ENCODE peak calls at places on chromosomes 7 and 10, in four cellular contexts. D is cardiac fibroblast, V is heart left ventricle, J is fibroblast of mammary gland. N is an unnamed sample.

GRCh38 chr7:139232893-139233292 is 1.9 kb downstream of the UBN2 start:
- DNase-seq in D (peak; percentile 75), V (no peak), J (peak; percentile 68), N (peak; percentile 20)

GRCh38 chr10:78851652-78852051 is 217.1 kb upstream of the ZMIZ1 start:
- DNase-seq in D (no peak), V (no peak), J (peak; percentile 7), N (no peak)

GRCh38 chr10:129881641-129882040 is 82.4 kb downstream of the EBF3 start:
- DNase-seq in D (no peak), V (no peak), J (no peak), N (no peak)

GRCh38 chr10:13789448-13789829 is 202.7 kb downstream of the PRPF18 start:
- DNase-seq in D (no peak), V (no peak), J (no peak), N (no peak)

GRCh38 chr7:34165466-34165865 is 260.1 kb downstream of the BMPER start:
- DNase-seq in D (no peak), V (no peak), J (peak; percentile 57), N (no peak)

GRCh38 chr7:158161194-158161593 is 426.4 kb downstream of the PTPRN2 start:
- DNase-seq in D (no peak), V (no peak), J (no peak), N (no peak)

GRCh38 chr10:134743-135600 is at the start of gene ZMYND11:
- DNase-seq in D (peak; percentile 45), V (peak; percentile 85), J (peak; percentile 41), N (peak; percentile 55)

GRCh38 chr7:139909379-139910050 is 80.5 kb downstream of the TBXAS1 start:
- DNase-seq in D (peak; percentile 63), V (no peak), J (peak; percentile 85), N (peak; percentile 75)

GRCh38 chr10:118875087-118875486 is 120.3 kb upstream of the CACUL1 start:
- DNase-seq in D (no peak), V (no peak), J (no peak), N (no peak)
- TF ChIP-seq CTCF in D (no peak), V (no peak), J (no peak), N (no peak)

GRCh38 chr10:124705021-124705740 is 39.0 kb downstream of the FAM53B start:
- DNase-seq in D (no peak), V (no peak), J (no peak), N (no peak)
- H3K4me3 ChIP-seq in D (no peak overlapping the region), V (no peak overlapping the region), J (no peak overlapping the region), N (no peak overlapping the region)

DNA sequence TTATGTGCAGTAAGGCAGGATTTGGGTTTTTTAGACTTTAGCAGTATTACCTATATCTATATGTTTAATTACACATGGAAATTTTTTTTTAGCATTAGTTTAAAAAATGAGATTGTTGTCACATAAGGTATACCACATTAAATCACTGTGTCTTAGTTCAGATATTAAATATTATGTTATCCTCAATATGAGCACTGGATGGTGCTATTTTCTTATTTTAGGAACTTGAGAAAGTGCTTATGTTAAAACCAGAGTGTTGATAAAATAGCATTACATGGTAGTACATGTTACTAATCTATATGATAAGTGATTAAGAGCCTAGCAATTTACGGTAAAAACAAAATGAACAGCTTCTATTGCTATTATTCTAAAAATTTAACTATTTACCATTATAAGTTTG is 28.8 kb downstream of the MIOS start:
- DNase-seq in D (peak; percentile 53), V (no peak), J (peak; percentile 26), N (peak; percentile 56)
- TF ChIP-seq CTCF in D (no peak), V (peak; percentile 26), J (no peak), N (peak; percentile 26)

GRCh38 chr10:21164687-21165086 is 267.6 kb upstream of the NEBL start:
- DNase-seq in D (no peak), V (no peak), J (no peak), N (no peak)

GRCh38 chr10:21167288-21168010 is 270.3 kb upstream of the NEBL start:
- DNase-seq in D (no peak), V (no peak), J (no peak), N (no peak)

GRCh38 chr10:21169271-21169670 is 272.2 kb upstream of the NEBL start:
- DNase-seq in D (peak; percentile 10), V (no peak), J (peak; percentile 38), N (no peak)

GRCh38 chr10:21165489-21165888 is 268.4 kb upstream of the NEBL start:
- DNase-seq in D (no peak), V (no peak), J (no peak), N (no peak)

DNA sequence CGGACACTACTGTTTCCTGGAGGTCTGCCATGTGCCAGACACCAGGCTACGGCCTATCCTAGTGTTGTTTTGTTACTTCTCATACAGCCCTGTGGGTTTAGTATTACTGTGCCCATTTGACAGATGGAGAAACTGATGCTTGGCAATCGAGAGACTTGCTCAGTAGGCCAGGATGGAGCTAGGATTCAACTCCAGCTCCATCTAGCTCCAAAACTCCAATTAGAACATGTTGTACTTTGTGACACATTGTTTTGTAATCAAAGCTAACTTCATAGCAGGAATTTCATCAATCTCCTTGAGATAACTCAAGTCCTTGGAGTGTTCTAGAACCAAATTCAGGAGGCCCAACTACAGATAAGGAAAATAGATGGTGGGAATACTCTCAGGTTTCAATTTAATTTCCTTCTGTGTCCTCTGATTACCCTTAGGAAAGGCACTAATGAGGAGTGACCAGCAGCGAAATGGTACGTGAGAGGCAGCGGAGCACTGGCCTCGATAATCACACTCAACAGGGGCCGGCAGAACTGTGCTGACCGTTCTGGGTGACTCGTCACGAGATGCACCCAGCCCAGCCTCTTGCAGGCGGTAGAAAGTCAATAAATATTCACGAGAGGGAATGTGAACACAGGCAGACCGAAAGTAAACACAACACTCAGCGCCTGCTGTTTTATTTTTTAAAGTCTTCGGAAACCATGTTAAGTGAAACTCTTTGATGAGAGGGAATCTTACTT is 269.6 kb upstream of the NEBL start:
- DNase-seq in D (no peak), V (no peak), J (no peak), N (no peak)
- H3K4me3 ChIP-seq in D (no peak overlapping the region), V (no peak overlapping the region), J (no peak overlapping the region), N (no peak overlapping the region)

DNA sequence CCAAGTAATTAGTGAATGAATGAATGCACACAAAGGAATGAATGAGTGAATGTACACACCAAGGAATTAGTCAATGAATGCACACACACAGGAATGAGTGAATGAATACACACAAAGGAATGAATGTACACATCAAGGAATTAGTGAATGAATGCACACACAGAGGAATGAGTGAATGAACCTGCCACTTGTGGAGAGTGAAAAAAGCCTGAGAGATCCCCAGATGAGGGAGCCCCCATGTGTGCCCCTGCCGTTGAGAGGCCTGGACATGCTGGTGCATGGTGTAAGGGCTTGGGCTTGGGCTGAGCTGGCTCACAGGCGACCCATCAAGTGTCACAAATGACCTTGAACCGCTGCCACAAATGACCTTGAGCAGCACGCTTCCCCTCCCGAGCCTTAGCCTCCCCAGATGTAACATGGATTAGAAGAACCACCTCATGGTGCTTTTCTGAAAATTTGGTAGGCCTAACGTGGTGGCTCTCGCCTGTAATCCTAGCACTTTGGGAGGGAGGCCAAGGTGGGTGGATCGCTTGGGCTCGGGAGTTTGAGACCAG is 46.2 kb downstream of the GTF2IRD1 start:
- DNase-seq in D (no peak), V (no peak), J (no peak), N (no peak)
- TF ChIP-seq CTCF in D (no peak), V (no peak), J (no peak), N (no peak)

GRCh38 chr10:12337407-12337806 is 11.9 kb upstream of the CAMK1D start:
- DNase-seq in D (no peak), V (no peak), J (no peak), N (peak; percentile 10)

GRCh38 chr10:12334186-12334530 is 15.2 kb upstream of the CAMK1D start:
- DNase-seq in D (no peak), V (no peak), J (no peak), N (no peak)

GRCh38 chr10:12337973-12338372 is 11.4 kb upstream of the CAMK1D start:
- DNase-seq in D (no peak), V (no peak), J (no peak), N (no peak)

GRCh38 chr10:12332572-12333381 is 16.6 kb upstream of the CAMK1D start:
- DNase-seq in D (peak; percentile 41), V (no peak), J (no peak), N (peak; percentile 4)

DNA sequence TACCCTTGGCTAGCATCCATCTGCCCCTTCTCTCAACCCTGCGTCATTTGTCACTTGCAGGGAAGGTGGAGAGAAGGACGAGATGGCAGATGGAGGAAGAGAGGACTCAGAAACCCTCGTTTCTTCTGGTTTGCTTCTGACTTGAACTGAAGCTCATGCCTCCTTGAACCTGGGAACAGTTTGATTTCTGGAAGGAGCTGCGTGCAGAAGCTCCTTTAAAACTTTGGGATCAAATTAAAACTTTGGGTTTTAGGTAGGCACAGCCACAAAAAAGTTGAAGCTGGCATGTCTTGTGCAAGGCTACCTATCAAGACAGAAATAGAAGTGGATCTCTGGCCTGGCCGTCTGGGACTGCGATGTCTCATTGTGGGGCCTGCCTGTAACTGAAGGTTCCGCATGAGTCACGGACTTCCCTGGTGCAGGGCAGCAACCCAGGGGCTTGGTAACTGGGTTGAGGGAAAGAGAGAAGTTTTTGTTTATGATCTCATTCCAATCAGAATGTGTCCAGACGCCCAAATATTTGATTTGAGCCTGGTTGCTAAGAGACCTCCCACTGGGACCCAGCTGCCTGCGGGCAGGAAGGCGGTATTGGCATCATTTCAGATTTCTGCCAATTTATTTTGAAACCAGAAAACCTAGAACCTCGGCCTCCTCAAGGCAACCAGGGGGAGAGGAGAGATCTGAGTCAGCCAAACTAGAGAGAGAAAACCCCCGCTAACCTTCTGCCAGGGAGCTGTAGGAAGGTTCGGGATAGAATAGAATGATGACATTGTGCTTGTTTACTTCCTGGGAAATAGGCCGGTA is 15.8 kb upstream of the CAMK1D start:
- DNase-seq in D (peak; percentile 97), V (peak; percentile 37), J (peak; percentile 95), N (peak; percentile 91)
- H3K4me3 ChIP-seq in D (no peak overlapping the region), V (no peak overlapping the region), J (no peak overlapping the region), N (no peak overlapping the region)

GRCh38 chr7:41731486-41732278 is 28.8 kb upstream of the INHBA start:
- DNase-seq in D (no peak), V (no peak), J (no peak), N (no peak)

GRCh38 chr7:41730668-41731067 is 27.8 kb upstream of the INHBA start:
- DNase-seq in D (no peak), V (no peak), J (no peak), N (no peak)

GRCh38 chr7:41733063-41733398 is 30.1 kb upstream of the INHBA start:
- DNase-seq in D (peak; percentile 32), V (no peak), J (no peak), N (no peak)

GRCh38 chr7:41732279-41733062 is 29.6 kb upstream of the INHBA start:
- DNase-seq in D (peak; percentile 50), V (no peak), J (peak; percentile 57), N (peak; percentile 34)
- TF ChIP-seq CTCF in D (peak; percentile 35), V (peak; percentile 27), J (peak; percentile 44), N (peak; percentile 33)